ENCODE peak calls at places on chromosomes 16 and 17, in four cellular contexts. Y is CD8-positive, alpha-beta memory T cell; L is non-pigmented ciliary epithelial cell; G is glutamatergic neuron. R is an unnamed sample.

GRCh38 chr17:75695830-75696271 is 25.4 kb upstream of the ITGB4 start:
- DNase-seq in L (no peak), Y (no peak), G (no peak), R (no peak)

GRCh38 chr17:67689534-67690177 is 28.1 kb upstream of the NOL11 start:
- DNase-seq in Y (peak), L (peak), G (peak), R (peak)

GRCh38 chr17:21296097-21297025 is 11.8 kb downstream of the MAP2K3 start:
- DNase-seq in G (no peak), L (no peak), Y (no peak), R (no peak)

GRCh38 chr17:82542439-82542838 is 22.9 kb downstream of the FOXK2 start:
- DNase-seq in Y (no peak), L (no peak), G (no peak), R (no peak)

GRCh38 chr16:52363082-52363481 is 183.9 kb downstream of the TOX3 start:
- DNase-seq in L (no peak), G (no peak), Y (no peak), R (no peak)

GRCh38 chr17:81491761-81492160 is 20.8 kb downstream of the ACTG1 start:
- DNase-seq in L (no peak), G (no peak), Y (no peak), R (no peak)

GRCh38 chr17:81867123-81867951 is 3.8 kb downstream of the ARHGDIA start:
- DNase-seq in G (no peak), L (no peak), Y (no peak), R (no peak)

GRCh38 chr17:50258647-50259483 is 15.4 kb upstream of the TMEM92 start:
- DNase-seq in L (no peak), G (peak), Y (no peak), R (no peak)

GRCh38 chr17:7295230-7296180 is 1.1 kb upstream of the YBX2 start:
- DNase-seq in L (no peak), G (no peak), Y (no peak), R (no peak)

GRCh38 chr17:57875109-57876022 is 25.5 kb upstream of the MRPS23 start:
- DNase-seq in G (peak), L (peak), Y (no peak), R (peak)

GRCh38 chr16:11253009-11253994 is 2.7 kb downstream of the SOCS1 start:
- DNase-seq in L (no peak), G (no peak), Y (peak), R (no peak)

GRCh38 chr16:10509534-10510025 is 70.8 kb downstream of the EMP2 start:
- DNase-seq in L (peak), G (peak), Y (peak), R (peak)

GRCh38 chr16:84548971-84549844 is 44.7 kb upstream of the MEAK7 start:
- DNase-seq in G (no peak), Y (peak), L (no peak), R (no peak)

GRCh38 chr16:70250748-70251650 is 741 bp downstream of the EXOSC6 start:
- DNase-seq in G (peak), L (no peak), Y (no peak), R (no peak)

GRCh38 chr17:68576811-68577551 is 24.2 kb downstream of the FAM20A start:
- DNase-seq in L (peak), G (no peak), Y (no peak), R (no peak)

GRCh38 chr17:7383742-7384488 is 3.0 kb downstream of the TNK1 start:
- DNase-seq in G (peak), Y (peak), L (no peak), R (no peak)

GRCh38 chr16:30615358-30616076 is 5.3 kb upstream of the ZNF689 start:
- DNase-seq in Y (peak), L (no peak), G (peak), R (no peak)

GRCh38 chr16:75733305-75734141 is 7.2 kb upstream of the CPHXL start:
- DNase-seq in Y (no peak), L (peak), G (no peak), R (no peak)

GRCh38 chr17:48294193-48294909 is 135.7 kb downstream of the SKAP1 start:
- DNase-seq in G (no peak), Y (no peak), L (no peak), R (no peak)

GRCh38 chr17:51748749-51749604 is 409.5 kb downstream of the CA10 start:
- DNase-seq in L (no peak), G (no peak), Y (no peak), R (no peak)

GRCh38 chr16:70687172-70687531 is 1.3 kb upstream of the MTSS2 start:
- DNase-seq in L (no peak), Y (no peak), G (peak), R (no peak)

GRCh38 chr16:13083687-13084086 is 182.3 kb downstream of the SHISA9 start:
- DNase-seq in G (no peak), L (no peak), Y (no peak), R (no peak)

GRCh38 chr17:50363217-50364060 is 9.5 kb downstream of the MRPL27 start:
- DNase-seq in L (peak), Y (no peak), G (no peak), R (no peak)

GRCh38 chr16:2022723-2023097 is 3.1 kb downstream of the NPW start:
- DNase-seq in G (no peak), Y (no peak), L (no peak), R (no peak)

GRCh38 chr16:60905806-60906205 is 1130.4 kb downstream of the CDH8 start:
- DNase-seq in L (peak), G (no peak), Y (no peak), R (no peak)

R was measured in glomerular endothelial cell.